ENCODE peak calls at places on chromosome 12, in four cellular contexts. J is GM20000; U is left ventricle myocardium inferior; M is activated CD4-positive, alpha-beta T cell treated with anti-CD3 and anti-CD28 coated beads, Interleukin-2, amount 50 U/mL, for 1 hour. R is an unnamed sample.

GRCh38 chr12:27493260-27493935 is 30.6 kb upstream of the PPFIBP1 start:
- DNase-seq in J (no peak), U (no peak), M (no peak), R (no peak)

GRCh38 chr12:125092108-125092871 is 27.1 kb downstream of the AACS start:
- DNase-seq in J (no peak), U (peak; percentile 34), M (no peak), R (no peak)

GRCh38 chr12:115885040-115885439 is 392.5 kb downstream of the MED13L start:
- DNase-seq in J (no peak), U (no peak), M (no peak), R (no peak)

GRCh38 chr12:50174971-50175715 is 8.0 kb upstream of the CERS5 start:
- DNase-seq in J (peak; percentile 22), U (no peak), M (no peak), R (no peak)

GRCh38 chr12:105983622-105984325 is 155.0 kb downstream of the NUAK1 start:
- DNase-seq in J (no peak), U (no peak), M (no peak), R (no peak)

GRCh38 chr12:77362871-77363270 is 297.5 kb upstream of the E2F7 start:
- DNase-seq in J (no peak), U (no peak), M (no peak), R (no peak)

GRCh38 chr12:13597837-13598236 is 383.6 kb downstream of the GRIN2B start:
- DNase-seq in J (no peak), U (no peak), M (no peak), R (no peak)

GRCh38 chr12:93106910-93107309 is 177.8 kb upstream of the EEA1 start:
- DNase-seq in J (no peak), U (no peak), M (no peak), R (no peak)